ENCODE peak calls at places on chromosomes 3 and 15, in six cellular contexts. F is testis; H is spleen; U is activated CD8-positive, alpha-beta T cell treated with anti-CD3 and anti-CD28 coated beads for 36 hours; Q is mesothelial cell of epicardium; G is thoracic aorta. B is an unnamed sample.

GRCh38 chr3:123651449-123652345 is 66.8 kb upstream of the HACD2 start:
- DNase-seq in F (no peak), H (no peak), U (no peak), Q (no peak), G (no peak), B (no peak)

GRCh38 chr15:25670025-25670554 is 193.0 kb downstream of the ATP10A start:
- DNase-seq in F (peak), H (no peak), U (no peak), Q (no peak), G (no peak), B (no peak)

GRCh38 chr3:45489730-45490309 is 101.4 kb downstream of the LARS2 start:
- DNase-seq in F (no peak), H (no peak), U (no peak), Q (no peak), G (no peak), B (no peak)

GRCh38 chr3:46222435-46223161 is 14.5 kb upstream of the CCR1 start:
- DNase-seq in F (no peak), H (no peak), U (no peak), Q (no peak), G (no peak), B (no peak)

GRCh38 chr15:90872481-90873184 is 4.2 kb downstream of the FURIN start:
- DNase-seq in F (no peak), H (peak), U (peak), Q (no peak), G (no peak), B (no peak)

GRCh38 chr3:129025691-129026435 is 24.8 kb downstream of the EFCC1 start:
- DNase-seq in F (peak), H (no peak), U (no peak), Q (no peak), G (no peak), B (no peak)

GRCh38 chr15:43440721-43441281 is 52.2 kb downstream of the TP53BP1 start:
- DNase-seq in F (peak), H (no peak), U (peak), Q (no peak), G (peak), B (peak)

GRCh38 chr15:90219421-90220141 is 14.2 kb downstream of the CIB1 start:
- DNase-seq in F (no peak), H (peak), U (peak), Q (no peak), G (no peak), B (no peak)

GRCh38 chr3:123339302-123339701 is 109.6 kb downstream of the ADCY5 start:
- DNase-seq in F (no peak), H (peak), U (no peak), Q (no peak), G (no peak), B (no peak)

GRCh38 chr3:179082416-179082815 is 10.8 kb upstream of the ZMAT3 start:
- DNase-seq in F (no peak), H (no peak), U (no peak), Q (no peak), G (no peak), B (no peak)

GRCh38 chr3:170751083-170751893 is 118.7 kb downstream of the RPL22L1 start:
- DNase-seq in F (peak), H (no peak), U (no peak), Q (no peak), G (peak), B (peak)

GRCh38 chr15:37125143-37125542 is 24.8 kb upstream of the MEIS2 start:
- DNase-seq in F (no peak), H (no peak), U (no peak), Q (no peak), G (no peak), B (no peak)

GRCh38 chr3:42269647-42270046 is 3.7 kb upstream of the CCK start:
- DNase-seq in F (no peak), H (no peak), U (no peak), Q (no peak), G (no peak), B (no peak)

GRCh38 chr3:53616330-53616729 is 121.9 kb downstream of the CACNA1D start:
- DNase-seq in F (no peak), H (no peak), U (no peak), Q (no peak), G (no peak), B (no peak)

GRCh38 chr3:38548154-38548931 is 52.2 kb downstream of the EXOG start:
- DNase-seq in F (peak), H (peak), U (no peak), Q (no peak), G (no peak), B (no peak)

GRCh38 chr15:92011611-92012367 is 158.3 kb downstream of the SLCO3A1 start:
- DNase-seq in F (peak), H (no peak), U (peak), Q (no peak), G (peak), B (no peak)

GRCh38 chr3:177294221-177294620 is 96.9 kb upstream of the TBL1XR1 start:
- DNase-seq in F (peak), H (no peak), U (no peak), Q (no peak), G (peak), B (no peak)

GRCh38 chr3:163664466-163664865 is 1413.8 kb downstream of the SI start:
- DNase-seq in F (no peak), H (no peak), U (no peak), Q (no peak), G (no peak), B (no peak)

GRCh38 chr15:74381481-74381880 is 14.0 kb upstream of the CYP11A1 start:
- DNase-seq in F (no peak), H (peak), U (no peak), Q (no peak), G (no peak), B (no peak)

GRCh38 chr3:119600732-119601131 is 3.0 kb downstream of the PLA1A start:
- DNase-seq in F (peak), H (peak), U (peak), Q (no peak), G (no peak), B (no peak)

GRCh38 chr15:96553931-96554330 is 223.4 kb downstream of the NR2F2 start:
- DNase-seq in F (no peak), H (no peak), U (no peak), Q (no peak), G (no peak), B (no peak)

GRCh38 chr3:37997321-37997720 is 6.7 kb downstream of the VILL start:
- DNase-seq in F (no peak), H (peak), U (no peak), Q (peak), G (no peak), B (no peak)

GRCh38 chr3:136840252-136840651 is 21.3 kb downstream of the SLC35G2 start:
- DNase-seq in F (no peak), H (no peak), U (no peak), Q (no peak), G (no peak), B (no peak)

GRCh38 chr3:168878655-168879054 is 782.9 kb upstream of the GOLIM4 start:
- DNase-seq in F (no peak), H (no peak), U (no peak), Q (no peak), G (no peak), B (no peak)

GRCh38 chr3:97350976-97351375 is 413.6 kb upstream of the ARL6 start:
- DNase-seq in F (no peak), H (no peak), U (no peak), Q (no peak), G (no peak), B (no peak)

GRCh38 chr3:190225186-190225692 is 97.0 kb downstream of the CLDN1 start:
- DNase-seq in F (no peak), H (no peak), U (no peak), Q (no peak), G (no peak), B (peak)

GRCh38 chr3:196519738-196520122 is 4.6 kb upstream of the SMCO1 start:
- DNase-seq in F (no peak), H (no peak), U (peak), Q (no peak), G (no peak), B (no peak)

GRCh38 chr15:88986949-88987589 is 73.9 kb upstream of the MFGE8 start:
- DNase-seq in F (no peak), H (no peak), U (no peak), Q (no peak), G (no peak), B (no peak)
- TF ChIP-seq CTCF in F (no peak), H (no peak), U (no peak), Q (no peak), G (no peak), B (no peak)

DNA sequence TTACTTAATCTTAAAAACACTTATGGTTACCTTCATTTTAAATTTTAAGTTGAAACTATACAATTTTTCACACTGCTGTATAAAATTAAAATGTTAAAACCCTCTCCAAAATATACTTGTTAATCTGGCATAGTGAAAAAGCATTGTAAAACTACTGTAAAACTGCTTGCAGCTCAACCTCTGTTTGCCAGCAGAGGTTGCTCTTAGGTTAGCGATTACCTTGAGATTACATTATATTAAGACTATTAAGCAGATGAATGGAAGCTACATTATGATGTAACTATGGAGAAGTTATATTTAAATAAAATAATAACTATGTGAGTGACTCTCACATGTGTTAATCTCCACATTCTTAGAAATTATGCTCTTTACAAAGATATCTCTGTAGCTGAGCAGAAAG is 143.6 kb upstream of the SLITRK3 start:
- DNase-seq in F (no peak), H (no peak), U (no peak), Q (no peak), G (no peak), B (no peak)
- TF ChIP-seq CTCF in F (no peak), H (no peak), U (no peak), Q (no peak), G (no peak), B (no peak)

GRCh38 chr3:153669527-153669926 is 451.7 kb upstream of the ARHGEF26 start:
- DNase-seq in F (no peak), H (no peak), U (no peak), Q (no peak), G (no peak), B (no peak)
- TF ChIP-seq CTCF in F (no peak), H (no peak), U (no peak), Q (no peak), G (no peak), B (peak)

GRCh38 chr3:146035366-146035765 is 125.6 kb downstream of the PLOD2 start:
- DNase-seq in F (no peak), H (no peak), U (no peak), Q (no peak), G (no peak), B (peak)
- TF ChIP-seq CTCF in F (no peak), H (no peak), U (no peak), Q (no peak), G (no peak), B (no peak)